ENCODE peak calls at places on chromosome 9, in six cellular contexts. N is AG04450, P is psoas muscle, B is brain microvascular endothelial cell, R is neural progenitor cell, T is K562. S is an unnamed sample.

GRCh38 chr9:131298816-131299215 is 9.3 kb downstream of the PLPP7 start:
- DNase-seq in N (no peak), P (no peak), B (no peak), R (no peak), T (no peak), S (no peak)

GRCh38 chr9:69637801-69638200 is 34.4 kb downstream of the APBA1 start:
- DNase-seq in N (no peak), P (no peak), B (peak), R (no peak), T (no peak), S (no peak)

GRCh38 chr9:137296214-137297059 is 5.6 kb downstream of the NRARP start:
- DNase-seq in N (no peak), P (no peak), B (peak), R (no peak), T (no peak), S (no peak)

GRCh38 chr9:2677927-2678889 is 39.1 kb upstream of the KCNV2 start:
- DNase-seq in N (no peak), P (no peak), B (no peak), R (no peak), T (no peak), S (no peak)

GRCh38 chr9:135501261-135502167 is 1.0 kb downstream of the MRPS2 start:
- DNase-seq in N (no peak), P (no peak), B (no peak), R (no peak), T (peak), S (no peak)

GRCh38 chr9:75233011-75233410 is 144.7 kb downstream of the OSTF1 start:
- DNase-seq in N (no peak), P (no peak), B (peak), R (no peak), T (no peak), S (no peak)

GRCh38 chr9:87676976-87677775 is 48.7 kb upstream of the CTSL start:
- DNase-seq in N (no peak), P (no peak), B (no peak), R (no peak), T (no peak), S (peak)

GRCh38 chr9:107176701-107177100 is 106.4 kb upstream of the RAD23B start:
- DNase-seq in N (no peak), P (peak), B (no peak), R (no peak), T (no peak), S (no peak)

GRCh38 chr9:546235-546634 is 295.3 kb upstream of the DMRT1 start:
- DNase-seq in N (no peak), P (no peak), B (no peak), R (no peak), T (no peak), S (no peak)

GRCh38 chr9:129938291-129938979 is 103.2 kb downstream of the USP20 start:
- DNase-seq in N (peak), P (no peak), B (peak), R (no peak), T (no peak), S (no peak)

GRCh38 chr9:129936222-129936621 is 101.0 kb downstream of the USP20 start:
- DNase-seq in N (no peak), P (no peak), B (no peak), R (no peak), T (no peak), S (no peak)

GRCh38 chr9:129944501-129945116 is 98.4 kb downstream of the FNBP1 start:
- DNase-seq in N (no peak), P (no peak), B (no peak), R (no peak), T (no peak), S (no peak)

GRCh38 chr9:129933709-129934586 is 98.7 kb downstream of the USP20 start:
- DNase-seq in N (no peak), P (no peak), B (no peak), R (no peak), T (no peak), S (no peak)

DNA sequence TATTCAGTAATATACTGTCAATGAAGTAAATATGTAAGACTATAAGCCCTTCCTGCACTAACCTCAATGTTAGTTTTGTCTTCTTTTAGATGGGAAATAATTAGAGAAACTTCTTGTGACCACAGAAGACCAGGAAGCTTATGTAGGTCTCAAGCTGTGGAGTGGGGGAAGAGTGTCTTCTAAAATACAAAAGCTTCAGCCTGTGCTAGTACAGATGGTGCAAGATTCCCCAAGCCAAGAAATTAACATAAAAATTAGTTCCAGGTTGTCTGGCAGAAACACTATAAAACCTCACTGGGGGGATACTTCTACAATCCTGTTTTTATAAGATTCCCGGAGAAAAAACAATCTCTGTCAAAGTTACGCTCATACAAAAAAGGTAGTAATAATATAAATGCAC is 103.6 kb downstream of the FNBP1 start:
- DNase-seq in N (no peak), P (no peak), B (no peak), R (no peak), T (no peak), S (no peak)
- H3K27ac ChIP-seq in N (no peak), P (no peak), B (no peak), R (no peak), T (no peak), S (no peak)

GRCh38 chr9:110583237-110583636 is 3.7 kb upstream of the SVEP1 start:
- DNase-seq in N (no peak), P (no peak), B (peak), R (no peak), T (no peak), S (no peak)
- TF ChIP-seq CTCF in N (peak), P (no peak), B (peak), R (no peak), T (no peak), S (no peak)

GRCh38 chr9:127931092-127931881 is 710 bp upstream of the PIP5KL1 start:
- DNase-seq in N (no peak), P (no peak), B (peak), R (peak), T (peak), S (no peak)
- H3K4me3 ChIP-seq in N (peak), P (peak), B (peak), R (peak), T (peak), S (peak)

GRCh38 chr9:97958812-97959511 is 21.0 kb upstream of the HEMGN start:
- DNase-seq in N (peak), P (no peak), B (peak), R (no peak), T (no peak), S (no peak)
- H3K27ac ChIP-seq in N (peak), P (no peak), B (no peak), R (no peak), T (peak), S (no peak)